ENCODE peak calls at places on chromosomes 3 and 15, in six cellular contexts. Z is stomach, C is HepG2, R is HCT116, Q is tibial nerve, J is IMR-90. S is an unnamed sample.

GRCh38 chr15:33700695-33701303 is 267.5 kb upstream of the CHRM5 start:
- DNase-seq in R (peak), C (peak), Z (peak), J (peak), Q (peak), S (peak)

GRCh38 chr3:141292346-141293058 is 60.9 kb downstream of the PXYLP1 start:
- DNase-seq in J (no peak), R (no peak), C (no peak), Z (no peak), Q (no peak), S (no peak)

GRCh38 chr3:117628896-117629295 is 919.3 kb downstream of the TUSC7 start:
- DNase-seq in R (no peak), Q (peak), C (no peak), Z (peak), J (peak), S (no peak)

GRCh38 chr3:115790759-115791158 is 167.4 kb downstream of the GAP43 start:
- DNase-seq in J (peak), C (peak), Z (no peak), Q (no peak), R (peak), S (peak)

GRCh38 chr15:81887913-81888312 is 157.9 kb downstream of the MEX3B start:
- DNase-seq in Z (no peak), R (no peak), Q (no peak), J (peak), C (no peak), S (no peak)

GRCh38 chr3:48023377-48023776 is 7.2 kb upstream of the MAP4 start:
- DNase-seq in J (peak), Z (no peak), Q (no peak), C (peak), R (no peak), S (no peak)

GRCh38 chr15:62248277-62248974 is 83.3 kb upstream of the C2CD4B start:
- DNase-seq in J (peak), Q (no peak), Z (no peak), R (no peak), C (no peak), S (no peak)

GRCh38 chr3:52439426-52440248 is 5.3 kb downstream of the SEMA3G start:
- DNase-seq in C (no peak), R (no peak), J (no peak), Z (no peak), Q (no peak), S (no peak)

GRCh38 chr3:56593455-56594158 is 36.6 kb downstream of the CCDC66 start:
- DNase-seq in Q (no peak), C (no peak), J (no peak), Z (no peak), R (no peak), S (no peak)

GRCh38 chr3:182609575-182610156 is 183.6 kb upstream of the ATP11B start:
- DNase-seq in R (peak), J (no peak), Q (no peak), C (no peak), Z (peak), S (no peak)

GRCh38 chr3:129314757-129315385 is 36.2 kb downstream of the HMCES start:
- DNase-seq in C (peak), R (peak), Q (peak), Z (peak), J (peak), S (peak)

GRCh38 chr15:29133321-29133720 is 136.3 kb downstream of the NSMCE3 start:
- DNase-seq in Z (no peak), J (no peak), Q (no peak), C (no peak), R (no peak), S (no peak)

GRCh38 chr3:73669268-73669667 is 44.5 kb upstream of the PDZRN3 start:
- DNase-seq in Q (no peak), J (peak), Z (no peak), R (no peak), C (no peak), S (no peak)

GRCh38 chr3:9916346-9916733 is 558 bp upstream of the IL17RC start:
- DNase-seq in J (peak), C (no peak), Q (peak), R (no peak), Z (no peak), S (no peak)

GRCh38 chr3:9915252-9916141 is 1.4 kb upstream of the IL17RC start:
- DNase-seq in R (no peak), J (peak), Q (peak), Z (peak), C (peak), S (no peak)

GRCh38 chr3:9917820-9918219 is 922 bp downstream of the IL17RC start:
- DNase-seq in J (no peak), Z (no peak), C (no peak), Q (no peak), R (no peak), S (no peak)

GRCh38 chr3:9918261-9919038 is 1.6 kb downstream of the IL17RC start:
- DNase-seq in R (no peak), J (no peak), Z (no peak), Q (no peak), C (no peak), S (no peak)

GRCh38 chr3:9916734-9917680 is at the start of gene IL17RC:
- DNase-seq in J (peak), C (peak), Q (peak), Z (peak), R (peak), S (peak)
- TF ChIP-seq POLR2A in J (no peak), C (peak), Q (peak), Z (no peak), R (no peak), S (peak)

GRCh38 chr15:76012021-76012551 is at the start of gene NRG4:
- DNase-seq in Z (peak), R (peak), J (peak), Q (no peak), C (no peak), S (no peak)

GRCh38 chr15:76003364-76003763 is 8.9 kb downstream of the NRG4 start:
- DNase-seq in Z (no peak), J (no peak), C (no peak), Q (no peak), R (no peak), S (no peak)

GRCh38 chr15:76011611-76012010 is 613 bp downstream of the NRG4 start:
- DNase-seq in Z (no peak), R (no peak), Q (no peak), J (no peak), C (no peak), S (no peak)

DNA sequence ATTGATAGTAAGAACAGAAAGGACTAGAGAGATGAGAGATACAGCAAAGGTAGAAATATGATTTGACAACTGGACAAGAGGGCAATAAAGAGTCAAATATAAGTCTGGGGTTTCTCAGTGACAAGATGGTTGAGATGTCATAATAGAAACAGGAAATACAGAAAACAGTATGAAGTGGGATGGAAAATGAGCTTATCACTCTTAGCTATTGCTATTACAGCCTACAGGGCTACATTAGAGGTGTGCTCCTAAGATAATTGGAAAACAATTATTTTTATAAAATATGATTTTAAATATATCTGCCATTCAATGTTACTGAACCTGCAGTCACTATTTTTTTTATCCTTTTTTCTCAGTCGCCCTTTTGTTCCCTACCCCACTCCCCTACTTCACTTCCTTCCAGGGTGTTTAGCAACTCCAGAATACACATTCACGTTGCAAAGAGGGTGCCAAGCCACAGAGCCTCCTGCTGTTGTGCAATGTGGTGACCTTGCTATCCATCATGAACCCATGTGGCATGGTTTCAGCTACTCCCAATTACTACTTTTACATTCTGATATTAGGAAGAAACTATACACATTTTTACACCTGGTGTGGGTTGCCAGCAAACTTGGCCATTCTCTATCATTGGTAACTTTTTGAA is 6.0 kb downstream of the NRG4 start:
- DNase-seq in C (peak), J (no peak), Z (no peak), R (no peak), Q (peak), S (no peak)
- TF ChIP-seq POLR2A in C (no peak), J (no peak), Z (no peak), R (no peak), Q (no peak), S (no peak)

DNA sequence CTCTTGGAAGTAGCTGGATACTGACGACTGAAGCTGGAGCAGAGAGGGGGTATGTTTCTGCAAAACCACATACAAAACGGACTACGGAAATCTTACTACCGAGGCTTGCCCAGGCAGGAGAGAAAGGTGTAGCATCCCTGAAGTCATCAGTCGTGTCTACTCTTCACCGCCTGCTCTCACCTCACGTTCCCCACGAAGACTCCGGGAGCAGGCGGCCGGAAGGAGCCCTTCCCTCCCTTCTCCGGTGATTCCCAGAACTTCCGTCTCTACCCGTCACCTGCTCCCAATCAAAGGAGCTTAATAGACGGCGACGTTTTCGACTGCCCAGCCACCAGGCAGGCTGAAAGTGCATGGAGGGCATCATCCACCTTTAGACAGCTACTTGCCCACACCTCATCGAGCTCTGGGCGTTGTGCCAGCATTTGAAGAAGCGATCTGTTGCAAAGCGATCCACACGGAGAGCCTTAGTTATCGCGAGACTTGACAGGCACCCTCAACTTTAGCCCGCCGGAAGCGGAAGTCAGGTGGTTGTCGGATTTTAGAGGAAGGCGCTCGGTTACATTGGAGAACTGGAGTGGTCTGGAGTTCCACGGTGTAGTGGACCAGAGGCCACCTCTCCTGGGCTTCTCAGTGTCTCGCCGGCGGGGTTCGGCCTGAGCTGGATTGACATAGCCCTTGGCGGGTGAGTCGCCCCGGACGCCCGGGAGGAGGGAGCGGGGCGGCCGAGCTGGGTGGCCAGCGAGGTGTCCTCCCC is at the start of gene RAMAC:
- DNase-seq in J (peak), R (peak), C (peak), Q (peak), Z (peak), S (peak)
- TF ChIP-seq POLR2A in J (peak), R (no peak), C (peak), Q (no peak), Z (no peak), S (peak)

GRCh38 chr15:35460616-35461015 is 85.3 kb downstream of the DPH6 start:
- DNase-seq in J (no peak), R (no peak), Q (no peak), C (no peak), Z (no peak), S (no peak)

GRCh38 chr15:35471024-35471423 is 74.9 kb downstream of the DPH6 start:
- DNase-seq in J (no peak), Q (no peak), C (no peak), Z (no peak), R (no peak), S (no peak)

GRCh38 chr15:35466476-35466875 is 79.5 kb downstream of the DPH6 start:
- DNase-seq in Z (no peak), Q (no peak), J (peak), C (no peak), R (no peak), S (no peak)

GRCh38 chr15:35470441-35470840 is 75.5 kb downstream of the DPH6 start:
- DNase-seq in J (no peak), Z (no peak), C (no peak), R (no peak), Q (no peak), S (no peak)

DNA sequence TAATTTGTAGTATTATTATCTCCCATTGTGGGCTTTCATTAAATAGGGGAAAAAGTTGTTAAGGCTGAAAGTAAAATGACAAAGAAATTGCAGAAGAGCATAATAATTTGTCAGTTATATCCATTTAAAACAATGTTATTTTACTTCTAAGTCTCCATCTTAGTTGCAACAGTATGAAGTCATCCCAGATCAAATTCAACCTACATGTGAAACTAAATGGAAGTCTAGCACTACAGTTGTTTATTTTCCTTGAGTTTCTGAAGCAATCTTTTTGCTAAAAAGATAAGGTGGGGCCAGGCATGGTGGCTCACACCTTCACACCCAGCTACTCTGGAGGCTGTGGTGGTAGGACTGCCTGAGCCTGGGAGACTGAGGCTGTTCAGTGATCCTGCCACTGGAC is 80.2 kb downstream of the DPH6 start:
- DNase-seq in J (peak), Z (no peak), C (no peak), R (no peak), Q (no peak), S (no peak)
- TF ChIP-seq POLR2A in J (no peak), Z (no peak), C (no peak), R (no peak), Q (no peak), S (no peak)

DNA sequence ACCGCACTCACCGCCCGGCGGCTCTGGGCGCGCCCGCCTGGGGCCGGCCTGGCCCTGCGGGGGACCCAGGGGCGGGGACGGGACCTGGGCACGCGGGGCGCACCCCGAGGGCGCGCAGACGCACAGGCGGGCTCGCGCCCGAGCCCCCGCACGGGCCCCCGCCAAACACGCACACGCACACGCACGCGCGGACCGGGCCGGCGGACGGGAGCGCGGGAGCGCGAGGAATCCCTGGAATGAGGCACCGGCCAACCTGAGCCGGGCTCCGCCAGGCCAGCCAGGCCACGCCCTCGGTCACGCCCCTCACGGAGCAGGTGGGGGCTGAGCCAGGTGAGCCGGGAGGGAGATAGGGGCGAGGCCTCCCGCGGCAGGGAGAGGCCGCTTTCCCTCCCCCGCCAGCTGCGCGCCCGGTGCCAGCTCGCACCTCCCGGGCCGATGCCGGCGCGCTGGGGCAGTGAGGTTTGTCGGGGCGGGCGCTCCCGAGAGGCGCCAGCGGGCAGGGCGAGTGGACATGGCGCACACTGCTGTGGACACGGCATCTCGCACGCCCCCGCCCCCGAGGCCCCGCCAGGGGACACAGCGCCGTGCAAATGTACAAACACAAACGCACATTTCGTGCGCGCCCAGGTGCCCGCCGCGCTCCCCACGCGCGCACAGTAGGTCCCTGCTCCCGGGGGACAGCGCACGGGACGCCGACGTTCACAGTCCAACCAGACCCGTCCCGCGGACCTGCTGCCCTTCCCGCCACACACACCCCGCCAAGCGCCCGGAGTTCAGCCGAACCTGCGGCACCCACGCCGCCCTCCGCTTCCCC is 75.9 kb upstream of the VGLL4 start:
- DNase-seq in Q (peak), Z (peak), J (peak), R (peak), C (peak), S (peak)
- TF ChIP-seq POLR2A in Q (peak), Z (no peak), J (no peak), R (no peak), C (no peak), S (no peak)

GRCh38 chr15:90189781-90190467 is 11.2 kb upstream of the SEMA4B start:
- DNase-seq in Q (no peak), C (no peak), Z (no peak), J (no peak), R (no peak), S (no peak)
- TF ChIP-seq POLR2A in Q (no peak), C (no peak), Z (no peak), J (no peak), R (no peak), S (no peak)

DNA sequence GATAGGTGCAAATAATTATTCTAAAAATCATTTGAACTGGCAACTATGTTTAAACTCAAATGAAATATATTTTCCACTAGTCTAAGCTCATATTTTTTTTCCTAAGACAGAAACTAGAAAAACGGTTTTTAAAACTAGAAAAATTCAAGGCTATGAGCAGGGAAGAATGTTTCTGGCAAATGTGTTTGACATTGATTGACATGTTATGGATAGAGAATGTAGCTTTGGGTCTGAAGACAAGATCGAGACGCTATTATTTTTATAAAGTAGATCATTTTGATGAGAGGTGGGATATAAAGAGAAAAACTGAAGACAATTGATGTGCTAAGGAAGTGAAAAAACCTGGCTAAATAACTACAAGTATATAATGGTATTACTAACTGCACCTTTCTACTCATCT is 415.2 kb downstream of the GABRB3 start:
- DNase-seq in C (no peak), Q (no peak), Z (no peak), J (no peak), R (no peak), S (no peak)
- TF ChIP-seq POLR2A in C (no peak), Q (no peak), Z (no peak), J (no peak), R (no peak), S (no peak)

GRCh38 chr3:188294823-188295487 is 141.0 kb downstream of the LPP start:
- DNase-seq in Z (peak), J (peak), Q (no peak), R (peak), C (peak), S (peak)
- TF ChIP-seq POLR2A in Z (no peak), J (peak), Q (no peak), R (no peak), C (peak), S (no peak)

GRCh38 chr3:113461488-113461887 is 20.2 kb upstream of the CFAP44 start:
- DNase-seq in Q (no peak), R (no peak), C (no peak), J (no peak), Z (no peak), S (no peak)
- TF ChIP-seq POLR2A in Q (no peak), R (no peak), C (no peak), J (no peak), Z (no peak), S (no peak)

S was measured in H54.